ENCODE peak calls at places on chromosomes 6 and 20, in five cellular contexts. U is SK-N-SH, W is A549, M is tibial nerve, H is transverse colon. R is an unnamed sample.

GRCh38 chr20:59571591-59572314 is 32.6 kb upstream of the PHACTR3 start:
- DNase-seq in U (peak; percentile 91), W (peak; percentile 41), M (peak; percentile 30), H (peak; percentile 59), R (peak; percentile 80)

GRCh38 chr20:34124469-34125249 is 12.6 kb upstream of the EIF2S2 start:
- DNase-seq in M (no peak), H (no peak), U (peak; percentile 47), W (no peak), R (no peak)

GRCh38 chr6:156980515-156980914 is 203.3 kb downstream of the ARID1B start:
- DNase-seq in M (no peak), U (peak; percentile 49), W (no peak), H (no peak), R (no peak)

GRCh38 chr6:47168176-47168575 is 126.0 kb upstream of the ADGRF1 start:
- DNase-seq in M (no peak), W (peak; percentile 91), H (peak; percentile 18), U (no peak), R (no peak)

GRCh38 chr6:93418113-93418447 is 1.3 kb downstream of the EPHA7 start:
- DNase-seq in W (no peak), U (no peak), H (no peak), M (no peak), R (no peak)

GRCh38 chr6:35534396-35535170 is 21.9 kb upstream of the TULP1 start:
- DNase-seq in W (no peak), U (peak; percentile 82), M (no peak), H (no peak), R (no peak)

GRCh38 chr6:30685977-30686907 is at the start of gene PPP1R18:
- DNase-seq in W (peak; percentile 34), H (peak; percentile 85), U (peak; percentile 84), M (peak; percentile 72), R (peak; percentile 94)

GRCh38 chr20:44070139-44070900 is 116.7 kb downstream of the JPH2 start:
- DNase-seq in U (no peak), W (no peak), H (no peak), M (no peak), R (no peak)

GRCh38 chr20:19907326-19908056 is 109.7 kb upstream of the NAA20 start:
- DNase-seq in H (no peak), U (no peak), W (no peak), M (no peak), R (no peak)

GRCh38 chr6:38350882-38351281 is 288.8 kb downstream of the BTBD9 start:
- DNase-seq in U (no peak), M (no peak), H (no peak), W (no peak), R (no peak)

GRCh38 chr6:6723792-6724318 is 135.3 kb downstream of the LY86 start:
- DNase-seq in H (no peak), M (no peak), U (no peak), W (no peak), R (no peak)

GRCh38 chr6:33197431-33198048 is 2.9 kb downstream of the RXRB start:
- DNase-seq in M (no peak), W (peak; percentile 68), U (peak; percentile 79), H (peak; percentile 37), R (no peak)

GRCh38 chr20:38586181-38586525 is 5.2 kb downstream of the ADIG start:
- DNase-seq in H (no peak), U (no peak), W (no peak), M (no peak), R (no peak)

GRCh38 chr20:13262302-13262650 is 41.2 kb downstream of the ISM1 start:
- DNase-seq in W (no peak), M (no peak), U (no peak), H (no peak), R (no peak)

GRCh38 chr20:51159303-51159702 is 136.4 kb upstream of the KCNG1 start:
- DNase-seq in M (no peak), W (no peak), H (no peak), U (peak; percentile 73), R (no peak)

GRCh38 chr20:15187612-15188011 is 850.2 kb upstream of the FLRT3 start:
- DNase-seq in M (no peak), W (no peak), H (no peak), U (no peak), R (no peak)

GRCh38 chr20:64176548-64177419 is 12.5 kb downstream of the MYT1 start:
- DNase-seq in M (no peak), H (no peak), U (no peak), W (no peak), R (no peak)

GRCh38 chr6:30060634-30060981 is 457 bp upstream of the POLR1H start:
- DNase-seq in W (no peak), H (peak; percentile 33), U (no peak), M (no peak), R (peak; percentile 69)

GRCh38 chr6:51949451-51949850 is 138.0 kb downstream of the PKHD1 start:
- DNase-seq in U (no peak), H (no peak), M (no peak), W (no peak), R (no peak)

GRCh38 chr20:58224097-58224496 is 4.4 kb downstream of the ANKRD60 start:
- DNase-seq in W (no peak), U (no peak), H (no peak), M (no peak), R (peak; percentile 6)

GRCh38 chr6:114290864-114291263 is 52.0 kb downstream of the HS3ST5 start:
- DNase-seq in M (no peak), U (no peak), H (no peak), W (no peak), R (no peak)

GRCh38 chr6:127547215-127547614 is 28.1 kb upstream of the MTCL3 start:
- DNase-seq in U (no peak), H (no peak), M (no peak), W (peak; percentile 9), R (no peak)

GRCh38 chr6:3788408-3789017 is 37.0 kb upstream of the PXDC1 start:
- DNase-seq in W (no peak), H (no peak), U (no peak), M (no peak), R (no peak)

GRCh38 chr6:7730852-7731251 is 5.0 kb downstream of the BMP6 start:
- DNase-seq in H (no peak), M (no peak), W (peak; percentile 65), U (no peak), R (no peak)

GRCh38 chr6:139364302-139364981 is 10.0 kb downstream of the CITED2 start:
- DNase-seq in H (no peak), W (peak; percentile 27), U (peak; percentile 45), M (no peak), R (no peak)

GRCh38 chr6:58290177-58290576 is 972.7 kb downstream of the PRIM2 start:
- DNase-seq in U (no peak), W (no peak), M (no peak), H (no peak), R (no peak)

GRCh38 chr20:61728326-61728725 is 337.4 kb downstream of the TAF4 start:
- DNase-seq in M (no peak), U (no peak), W (no peak), H (no peak), R (no peak)

GRCh38 chr20:57072184-57072583 is 194.3 kb downstream of the BMP7 start:
- DNase-seq in H (no peak), U (no peak), M (no peak), W (no peak), R (peak; percentile 42)

GRCh38 chr6:20095436-20095835 is 116.8 kb downstream of the MBOAT1 start:
- DNase-seq in U (no peak), W (no peak), H (no peak), M (no peak), R (no peak)
- TF ChIP-seq EP300 in U (no peak), W (no peak), H (no peak), M (no peak), R (no peak)

DNA sequence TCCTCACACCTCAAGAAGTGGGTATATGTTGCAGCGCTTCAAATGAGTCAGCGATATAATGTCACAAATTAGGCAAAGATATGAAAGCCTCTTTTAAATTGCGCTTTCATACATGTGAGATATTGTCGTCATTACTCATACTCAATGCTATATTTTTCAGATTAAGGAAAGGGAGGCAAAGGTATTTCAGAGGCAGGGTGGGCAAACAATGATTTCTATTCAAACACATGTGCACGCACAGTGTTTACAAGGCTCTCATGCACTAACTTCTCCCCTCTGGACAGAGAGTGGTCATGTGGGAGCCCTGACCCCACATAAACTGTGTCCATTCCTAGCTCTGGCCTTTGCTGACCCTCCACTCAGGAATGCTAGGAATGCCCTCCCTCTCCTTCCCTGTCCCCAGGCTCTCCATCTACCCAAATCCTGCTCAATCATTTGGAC is 112.1 kb upstream of the TMEM170B start:
- DNase-seq in M (no peak), U (no peak), W (peak; percentile 48), H (no peak), R (no peak)
- TF ChIP-seq EP300 in M (no peak), U (no peak), W (peak; percentile 48), H (no peak), R (no peak)

GRCh38 chr6:158026054-158026900 is 44.6 kb downstream of the SYNJ2 start:
- DNase-seq in W (peak; percentile 93), M (peak; percentile 70), U (peak; percentile 79), H (peak; percentile 78), R (peak; percentile 93)
- TF ChIP-seq EP300 in W (peak; percentile 77), M (peak; percentile 50), U (no peak), H (no peak), R (no peak)

DNA sequence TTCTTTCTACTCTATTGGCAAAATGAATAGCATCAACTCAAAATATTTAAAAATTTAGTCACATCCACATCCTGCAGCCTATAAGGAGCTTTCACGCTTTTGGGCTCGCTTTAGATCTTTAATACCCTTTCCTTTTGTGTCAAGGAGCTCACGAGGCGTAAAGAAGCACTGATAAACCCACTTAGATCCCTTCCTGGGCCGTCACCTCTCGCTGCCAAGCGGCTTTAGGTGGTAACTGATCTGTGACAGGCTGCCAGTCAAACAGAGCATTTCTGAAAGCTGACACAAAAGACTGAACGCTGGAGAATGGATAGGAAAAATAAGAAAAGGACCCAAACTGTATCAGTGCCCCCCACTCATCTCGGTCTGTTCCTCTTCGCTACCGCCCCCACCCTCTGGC is 385.7 kb upstream of the MMS22L start:
- DNase-seq in W (no peak), H (no peak), U (no peak), M (no peak), R (no peak)
- TF ChIP-seq EP300 in W (no peak), H (no peak), U (no peak), M (no peak), R (no peak)